ENCODE peak calls at places on chromosomes 16 and 17, in eight cellular contexts. R, Z, I, C, N, Y, A and S are unnamed samples.

GRCh38 chr16:65725156-65725845 is 603.4 kb upstream of the CDH11 start:
- DNase-seq in R (no peak), Z (peak), I (no peak), C (peak), N (no peak), Y (no peak), A (no peak), S (no peak)

GRCh38 chr17:67385122-67385988 is 8.3 kb downstream of the PITPNC1 start:
- DNase-seq in R (no peak), Z (no peak), I (no peak), C (no peak), N (no peak), Y (no peak), A (no peak), S (no peak)

GRCh38 chr17:32297424-32297823 is 31.8 kb downstream of the RHBDL3 start:
- DNase-seq in R (no peak), Z (no peak), I (no peak), C (no peak), N (no peak), Y (no peak), A (no peak), S (no peak)

GRCh38 chr17:72661093-72661944 is 431.2 kb downstream of the SLC39A11 start:
- DNase-seq in R (no peak), Z (no peak), I (no peak), C (no peak), N (peak), Y (peak), A (no peak), S (no peak)

GRCh38 chr16:80759419-80760162 is 44.8 kb downstream of the CDYL2 start:
- DNase-seq in R (no peak), Z (no peak), I (no peak), C (no peak), N (no peak), Y (no peak), A (no peak), S (no peak)

GRCh38 chr17:9116861-9117568 is 95.7 kb downstream of the NTN1 start:
- DNase-seq in R (no peak), Z (no peak), I (no peak), C (no peak), N (no peak), Y (no peak), A (no peak), S (no peak)

GRCh38 chr17:77901476-77901875 is 57.0 kb upstream of the TNRC6C start:
- DNase-seq in R (no peak), Z (no peak), I (no peak), C (no peak), N (no peak), Y (no peak), A (no peak), S (no peak)

GRCh38 chr17:8125196-8125946 is 1.5 kb upstream of the HES7 start:
- DNase-seq in R (peak), Z (no peak), I (peak), C (peak), N (peak), Y (peak), A (peak), S (peak)

GRCh38 chr17:65688307-65688706 is 126.9 kb upstream of the AXIN2 start:
- DNase-seq in R (no peak), Z (no peak), I (no peak), C (no peak), N (no peak), Y (no peak), A (no peak), S (no peak)

GRCh38 chr16:88391497-88391850 is 8.7 kb downstream of the ZNF469 start:
- DNase-seq in R (no peak), Z (no peak), I (no peak), C (no peak), N (no peak), Y (no peak), A (no peak), S (no peak)

GRCh38 chr17:58680038-58680369 is 11.8 kb downstream of the TEX14 start:
- DNase-seq in R (no peak), Z (no peak), I (peak), C (no peak), N (no peak), Y (no peak), A (no peak), S (no peak)

GRCh38 chr17:40399185-40399584 is 18.5 kb downstream of the TOP2A start:
- DNase-seq in R (no peak), Z (peak), I (peak), C (peak), N (peak), Y (no peak), A (no peak), S (no peak)

GRCh38 chr17:7413346-7413985 is 5.8 kb downstream of the NLGN2 start:
- DNase-seq in R (no peak), Z (no peak), I (no peak), C (peak), N (peak), Y (no peak), A (no peak), S (no peak)

GRCh38 chr16:89407282-89407924 is 83.0 kb downstream of the ANKRD11 start:
- DNase-seq in R (no peak), Z (no peak), I (no peak), C (no peak), N (no peak), Y (no peak), A (no peak), S (no peak)

GRCh38 chr17:16178836-16179235 is 36.5 kb downstream of the NCOR1 start:
- DNase-seq in R (no peak), Z (no peak), I (no peak), C (peak), N (peak), Y (no peak), A (no peak), S (no peak)

GRCh38 chr17:3695129-3695722 is 729 bp downstream of the P2RX5 start:
- DNase-seq in R (no peak), Z (no peak), I (peak), C (no peak), N (no peak), Y (no peak), A (no peak), S (no peak)

GRCh38 chr16:2024026-2024425 is 2.7 kb upstream of the NHERF2 start:
- DNase-seq in R (no peak), Z (no peak), I (no peak), C (no peak), N (no peak), Y (no peak), A (no peak), S (no peak)

GRCh38 chr17:7792611-7793010 is 41.4 kb upstream of the KDM6B start:
- DNase-seq in R (no peak), Z (no peak), I (no peak), C (no peak), N (no peak), Y (no peak), A (no peak), S (no peak)

DNA sequence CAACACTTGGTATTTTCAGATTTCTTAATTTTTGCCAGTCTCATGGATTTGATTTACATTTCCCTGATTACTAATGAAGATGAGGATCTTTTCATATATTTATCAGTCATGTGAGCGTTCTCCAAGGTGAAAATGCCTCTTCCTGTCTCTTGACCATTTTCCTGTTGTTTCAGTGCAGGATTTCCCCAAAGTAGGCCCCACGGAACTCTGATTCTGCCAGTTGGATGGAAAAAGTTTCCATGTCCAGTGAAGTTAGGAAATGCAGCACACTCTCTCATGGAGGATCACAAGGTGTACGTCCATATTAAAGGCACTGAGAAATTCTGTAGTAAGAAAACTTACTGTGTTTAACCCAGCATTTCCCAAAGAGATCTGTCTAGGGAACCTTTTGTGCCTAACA is 16.5 kb upstream of the LIMD2 start:
- DNase-seq in R (no peak), Z (no peak), I (no peak), C (no peak), N (no peak), Y (no peak), A (no peak), S (no peak)
- TF ChIP-seq CTCF in R (no peak), Z (no peak), I (no peak), C (no peak), N (no peak), Y (no peak), A (no peak), S (no peak)

GRCh38 chr16:20352615-20353014 is at the start of gene UMOD:
- DNase-seq in R (no peak), Z (no peak), I (no peak), C (no peak), N (no peak), Y (no peak), A (no peak), S (no peak)
- TF ChIP-seq CTCF in R (no peak), Z (no peak), I (no peak), C (no peak), N (no peak), Y (no peak), A (no peak), S (no peak)

DNA sequence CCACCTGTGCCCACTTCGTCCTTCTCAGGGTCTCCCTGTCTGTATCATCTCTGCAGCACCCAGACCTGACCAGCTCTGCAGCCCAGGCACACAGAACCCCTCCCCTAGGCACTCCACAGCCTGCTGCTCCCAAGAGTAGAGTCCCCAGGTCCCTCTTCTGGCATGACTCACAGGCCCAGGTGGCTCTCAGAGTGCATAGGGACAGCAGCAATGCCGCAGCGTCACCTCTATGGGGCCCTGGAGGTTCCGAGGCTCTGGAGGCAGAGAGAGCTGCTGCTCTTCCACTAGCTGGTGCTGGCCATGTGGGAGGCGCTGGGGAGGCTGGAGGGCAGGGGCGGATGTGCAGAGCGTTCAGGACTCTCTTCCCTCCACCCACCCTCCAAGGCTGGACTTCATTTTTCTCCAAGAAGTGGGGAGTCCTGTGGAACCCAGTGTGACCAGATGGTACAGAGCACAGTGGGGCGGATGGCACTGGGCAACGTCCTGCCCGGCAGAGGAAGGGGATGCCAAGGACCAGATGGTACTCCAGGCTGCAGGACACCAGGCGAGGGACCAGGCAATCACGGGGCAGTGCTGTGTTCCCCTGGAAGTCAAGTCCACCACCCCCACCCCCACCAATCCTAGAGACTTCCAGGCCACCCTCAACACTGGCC is 151.7 kb downstream of the RBFOX3 start:
- DNase-seq in R (no peak), Z (no peak), I (no peak), C (no peak), N (no peak), Y (no peak), A (no peak), S (no peak)
- TF ChIP-seq CTCF in R (no peak), Z (no peak), I (no peak), C (no peak), N (no peak), Y (no peak), A (no peak), S (no peak)

DNA sequence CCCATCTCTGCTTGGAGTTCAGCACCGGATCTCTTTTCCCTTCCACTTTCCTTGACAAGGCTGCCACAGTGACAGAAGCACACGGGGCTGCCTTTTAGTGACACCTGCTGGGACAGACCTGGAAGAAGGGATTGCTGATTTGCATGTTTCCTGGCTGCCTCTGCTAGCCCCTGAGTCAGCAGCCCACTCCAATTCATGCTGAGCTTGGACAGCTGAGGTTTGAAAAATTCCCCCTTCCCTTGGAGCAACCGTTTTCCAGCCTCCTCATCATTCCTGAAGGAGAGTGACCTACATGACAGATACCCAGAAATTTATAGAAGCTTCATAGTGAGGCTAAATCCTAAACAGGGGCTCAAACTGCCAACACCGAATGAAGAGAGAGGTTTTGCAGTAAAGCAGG is 18.8 kb upstream of the RBL2 start:
- DNase-seq in R (no peak), Z (no peak), I (no peak), C (no peak), N (peak), Y (no peak), A (no peak), S (no peak)
- TF ChIP-seq CTCF in R (no peak), Z (no peak), I (no peak), C (no peak), N (peak), Y (no peak), A (no peak), S (no peak)

DNA sequence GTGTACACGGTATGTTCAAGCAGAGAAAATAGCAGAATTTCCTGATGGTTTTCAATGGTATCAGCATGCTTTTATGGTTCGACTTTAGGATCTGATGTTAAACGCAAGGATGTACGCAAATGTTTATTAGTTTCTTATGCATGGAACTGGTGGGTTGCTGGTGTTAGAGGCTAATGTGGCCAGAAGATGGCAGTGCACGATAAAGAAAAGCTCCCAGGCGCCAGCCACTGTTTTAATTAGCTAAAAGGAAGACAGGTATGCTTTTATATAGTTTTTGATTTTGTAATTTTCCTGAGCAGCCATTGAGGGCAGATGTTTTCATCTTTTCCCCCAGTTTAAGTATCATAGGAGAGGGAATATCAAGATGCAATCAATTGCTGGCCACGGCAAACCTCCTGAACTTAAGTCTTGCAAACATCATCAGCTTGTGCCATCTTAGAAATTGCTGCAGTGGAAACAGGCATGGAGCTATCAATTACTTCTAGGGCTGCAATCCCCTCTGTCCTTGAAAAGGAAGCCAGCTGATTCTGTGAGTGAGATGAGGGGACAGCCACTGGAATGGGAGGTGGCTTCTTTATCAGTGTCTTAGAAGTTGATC is 648.5 kb upstream of the RBFOX1 start:
- DNase-seq in R (no peak), Z (no peak), I (peak), C (no peak), N (peak), Y (peak), A (peak), S (no peak)
- TF ChIP-seq CTCF in R (no peak), Z (no peak), I (peak), C (no peak), N (peak), Y (peak), A (peak), S (peak)

GRCh38 chr17:17496189-17497064 is at the start of gene RASD1:
- DNase-seq in R (peak), Z (no peak), I (peak), C (peak), N (peak), Y (peak), A (peak), S (peak)

GRCh38 chr17:17497065-17497844 is 1.1 kb upstream of the RASD1 start:
- DNase-seq in R (no peak), Z (no peak), I (no peak), C (no peak), N (no peak), Y (no peak), A (no peak), S (no peak)

GRCh38 chr17:17493986-17494466 is 2.2 kb downstream of the RASD1 start:
- DNase-seq in R (no peak), Z (no peak), I (no peak), C (no peak), N (no peak), Y (no peak), A (no peak), S (no peak)

GRCh38 chr17:17494499-17495447 is 1.4 kb downstream of the RASD1 start:
- DNase-seq in R (no peak), Z (no peak), I (peak), C (peak), N (peak), Y (peak), A (peak), S (no peak)

GRCh38 chr17:17495448-17496188 is 577 bp downstream of the RASD1 start:
- DNase-seq in R (no peak), Z (no peak), I (peak), C (peak), N (peak), Y (peak), A (peak), S (no peak)
- TF ChIP-seq CTCF in R (no peak), Z (no peak), I (no peak), C (no peak), N (no peak), Y (no peak), A (no peak), S (no peak)

GRCh38 chr16:585351-585750 is 4.5 kb upstream of the RAB40C start:
- DNase-seq in R (no peak), Z (no peak), I (no peak), C (no peak), N (no peak), Y (no peak), A (no peak), S (no peak)
- TF ChIP-seq CTCF in R (no peak), Z (no peak), I (no peak), C (no peak), N (no peak), Y (no peak), A (no peak), S (no peak)

DNA sequence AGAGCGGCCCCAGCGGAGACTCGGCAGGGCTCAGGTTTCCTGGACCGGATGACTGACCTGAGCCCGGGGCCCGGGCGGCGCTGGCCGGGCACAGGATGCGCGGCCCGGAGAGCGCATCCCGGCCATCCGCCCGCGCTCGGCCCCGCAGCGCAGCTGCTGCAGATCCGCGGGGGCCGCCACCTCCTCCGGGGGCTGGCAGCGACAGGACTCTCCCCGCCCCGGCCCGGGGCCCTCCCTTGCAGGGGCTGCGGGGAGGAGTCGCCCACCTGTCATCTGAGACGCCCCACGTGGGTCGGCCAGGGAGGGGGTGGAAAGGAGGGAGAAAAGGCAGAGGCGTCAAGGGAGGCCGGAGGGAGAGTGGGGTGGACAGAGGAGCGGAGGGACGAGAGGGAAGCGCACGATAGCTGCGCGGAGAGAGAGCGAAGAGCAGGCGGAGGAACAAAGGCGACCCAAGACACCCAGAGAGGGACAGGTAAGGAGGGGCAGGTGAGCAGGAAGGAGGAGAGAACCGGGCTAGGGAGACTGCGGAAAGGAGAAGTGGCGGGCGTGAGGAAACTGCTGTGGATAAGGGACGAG is 471 bp upstream of the PRKAR1A start:
- DNase-seq in R (peak), Z (no peak), I (peak), C (peak), N (no peak), Y (peak), A (peak), S (peak)
- TF ChIP-seq CTCF in R (no peak), Z (no peak), I (no peak), C (peak), N (no peak), Y (no peak), A (no peak), S (peak)